ENCODE peak calls at places on chromosome 3, in eight cellular contexts. One of them, this sample, is unnamed.
A peak's percentile ranks its signal among the peaks of the same experiment; 100 is the strongest.

GRCh38 chr3:53581671-53582070 is 87.3 kb downstream of the CACNA1D start:
- DNase-seq in GM12878: no peak
- DNase-seq in SJSA1: no peak
- DNase-seq in mammary epithelial cell: peak; percentile 71
- DNase-seq in CD4-positive, alpha-beta memory T cell: no peak
- DNase-seq in IMR-90: peak; percentile 1
- DNase-seq in PC-3: no peak
- DNase-seq in CD4-positive, alpha-beta T cell: no peak
- DNase-seq in this sample: no peak

GRCh38 chr3:25047058-25047457 is 381.0 kb upstream of the RARB start:
- DNase-seq in GM12878: no peak
- DNase-seq in SJSA1: no peak
- DNase-seq in mammary epithelial cell: no peak
- DNase-seq in CD4-positive, alpha-beta memory T cell: no peak
- DNase-seq in IMR-90: no peak
- DNase-seq in PC-3: no peak
- DNase-seq in CD4-positive, alpha-beta T cell: no peak
- DNase-seq in this sample: no peak

GRCh38 chr3:190498293-190498692 is 15.6 kb upstream of the IL1RAP start:
- DNase-seq in GM12878: no peak
- DNase-seq in SJSA1: no peak
- DNase-seq in mammary epithelial cell: no peak
- DNase-seq in CD4-positive, alpha-beta memory T cell: no peak
- DNase-seq in IMR-90: no peak
- DNase-seq in PC-3: no peak
- DNase-seq in CD4-positive, alpha-beta T cell: no peak
- DNase-seq in this sample: no peak

GRCh38 chr3:13812039-13812438 is 67.8 kb downstream of the WNT7A start:
- DNase-seq in GM12878: no peak
- DNase-seq in SJSA1: no peak
- DNase-seq in mammary epithelial cell: no peak
- DNase-seq in CD4-positive, alpha-beta memory T cell: no peak
- DNase-seq in IMR-90: no peak
- DNase-seq in PC-3: no peak
- DNase-seq in CD4-positive, alpha-beta T cell: no peak
- DNase-seq in this sample: peak; percentile 70

GRCh38 chr3:171752329-171752728 is 58.0 kb downstream of the PLD1 start:
- DNase-seq in GM12878: no peak
- DNase-seq in SJSA1: no peak
- DNase-seq in mammary epithelial cell: no peak
- DNase-seq in CD4-positive, alpha-beta memory T cell: no peak
- DNase-seq in IMR-90: no peak
- DNase-seq in PC-3: no peak
- DNase-seq in CD4-positive, alpha-beta T cell: no peak
- DNase-seq in this sample: no peak

GRCh38 chr3:8822141-8822540 is 52.7 kb upstream of the OXTR start:
- DNase-seq in GM12878: no peak
- DNase-seq in SJSA1: no peak
- DNase-seq in mammary epithelial cell: peak; percentile 51
- DNase-seq in CD4-positive, alpha-beta memory T cell: no peak
- DNase-seq in IMR-90: peak; percentile 74
- DNase-seq in PC-3: peak; percentile 82
- DNase-seq in CD4-positive, alpha-beta T cell: no peak
- DNase-seq in this sample: no peak

GRCh38 chr3:129602309-129602708 is 4.2 kb downstream of the PLXND1 start:
- DNase-seq in GM12878: no peak
- DNase-seq in SJSA1: no peak
- DNase-seq in mammary epithelial cell: no peak
- DNase-seq in CD4-positive, alpha-beta memory T cell: no peak
- DNase-seq in IMR-90: no peak
- DNase-seq in PC-3: no peak
- DNase-seq in CD4-positive, alpha-beta T cell: no peak
- DNase-seq in this sample: no peak

GRCh38 chr3:54999159-54999558 is 71.3 kb upstream of the LRTM1 start:
- DNase-seq in GM12878: no peak
- DNase-seq in SJSA1: peak; percentile 51
- DNase-seq in mammary epithelial cell: peak; percentile 45
- DNase-seq in CD4-positive, alpha-beta memory T cell: no peak
- DNase-seq in IMR-90: peak; percentile 86
- DNase-seq in PC-3: peak; percentile 65
- DNase-seq in CD4-positive, alpha-beta T cell: no peak
- DNase-seq in this sample: no peak

GRCh38 chr3:45095916-45096526 is 50.2 kb downstream of the CDCP1 start:
- DNase-seq in GM12878: no peak
- DNase-seq in SJSA1: no peak
- DNase-seq in mammary epithelial cell: no peak
- DNase-seq in CD4-positive, alpha-beta memory T cell: no peak
- DNase-seq in IMR-90: no peak
- DNase-seq in PC-3: no peak
- DNase-seq in CD4-positive, alpha-beta T cell: no peak
- DNase-seq in this sample: no peak

GRCh38 chr3:48077835-48078234 is 61.6 kb upstream of the MAP4 start:
- DNase-seq in GM12878: no peak
- DNase-seq in SJSA1: no peak
- DNase-seq in mammary epithelial cell: peak; percentile 51
- DNase-seq in CD4-positive, alpha-beta memory T cell: no peak
- DNase-seq in IMR-90: peak; percentile 31
- DNase-seq in PC-3: peak; percentile 25
- DNase-seq in CD4-positive, alpha-beta T cell: no peak
- DNase-seq in this sample: no peak

GRCh38 chr3:4943553-4943952 is 35.7 kb upstream of the BHLHE40 start:
- DNase-seq in GM12878: no peak
- DNase-seq in SJSA1: no peak
- DNase-seq in mammary epithelial cell: no peak
- DNase-seq in CD4-positive, alpha-beta memory T cell: no peak
- DNase-seq in IMR-90: no peak
- DNase-seq in PC-3: peak; percentile 46
- DNase-seq in CD4-positive, alpha-beta T cell: no peak
- DNase-seq in this sample: no peak

GRCh38 chr3:159788291-159788690 is 200.3 kb upstream of the IL12A start:
- DNase-seq in GM12878: no peak
- DNase-seq in SJSA1: no peak
- DNase-seq in mammary epithelial cell: no peak
- DNase-seq in CD4-positive, alpha-beta memory T cell: no peak
- DNase-seq in IMR-90: no peak
- DNase-seq in PC-3: no peak
- DNase-seq in CD4-positive, alpha-beta T cell: no peak
- DNase-seq in this sample: no peak

GRCh38 chr3:171419457-171419856 is 40.7 kb downstream of the TNIK start:
- DNase-seq in GM12878: no peak
- DNase-seq in SJSA1: no peak
- DNase-seq in mammary epithelial cell: no peak
- DNase-seq in CD4-positive, alpha-beta memory T cell: no peak
- DNase-seq in IMR-90: no peak
- DNase-seq in PC-3: no peak
- DNase-seq in CD4-positive, alpha-beta T cell: no peak
- DNase-seq in this sample: peak; percentile 2

GRCh38 chr3:135091956-135092355 is 296.9 kb downstream of the EPHB1 start:
- DNase-seq in GM12878: no peak
- DNase-seq in SJSA1: no peak
- DNase-seq in mammary epithelial cell: no peak
- DNase-seq in CD4-positive, alpha-beta memory T cell: no peak
- DNase-seq in IMR-90: no peak
- DNase-seq in PC-3: no peak
- DNase-seq in CD4-positive, alpha-beta T cell: no peak
- DNase-seq in this sample: peak; percentile 24

GRCh38 chr3:41364736-41365135 is 165.4 kb downstream of the CTNNB1 start:
- DNase-seq in GM12878: no peak
- DNase-seq in SJSA1: no peak
- DNase-seq in mammary epithelial cell: no peak
- DNase-seq in CD4-positive, alpha-beta memory T cell: no peak
- DNase-seq in IMR-90: no peak
- DNase-seq in PC-3: no peak
- DNase-seq in CD4-positive, alpha-beta T cell: no peak
- DNase-seq in this sample: no peak

GRCh38 chr3:170180107-170180951 is 1.2 kb downstream of the PHC3 start:
- DNase-seq in GM12878: no peak
- DNase-seq in SJSA1: no peak
- DNase-seq in mammary epithelial cell: peak; percentile 35
- DNase-seq in CD4-positive, alpha-beta memory T cell: peak; percentile 48
- DNase-seq in IMR-90: peak; percentile 42
- DNase-seq in PC-3: peak; percentile 45
- DNase-seq in CD4-positive, alpha-beta T cell: no peak
- DNase-seq in this sample: no peak

GRCh38 chr3:112505907-112506306 is 6.6 kb upstream of the BTLA start:
- DNase-seq in GM12878: no peak
- DNase-seq in SJSA1: no peak
- DNase-seq in mammary epithelial cell: no peak
- DNase-seq in CD4-positive, alpha-beta memory T cell: no peak
- DNase-seq in IMR-90: no peak
- DNase-seq in PC-3: no peak
- DNase-seq in CD4-positive, alpha-beta T cell: no peak
- DNase-seq in this sample: no peak

DNA sequence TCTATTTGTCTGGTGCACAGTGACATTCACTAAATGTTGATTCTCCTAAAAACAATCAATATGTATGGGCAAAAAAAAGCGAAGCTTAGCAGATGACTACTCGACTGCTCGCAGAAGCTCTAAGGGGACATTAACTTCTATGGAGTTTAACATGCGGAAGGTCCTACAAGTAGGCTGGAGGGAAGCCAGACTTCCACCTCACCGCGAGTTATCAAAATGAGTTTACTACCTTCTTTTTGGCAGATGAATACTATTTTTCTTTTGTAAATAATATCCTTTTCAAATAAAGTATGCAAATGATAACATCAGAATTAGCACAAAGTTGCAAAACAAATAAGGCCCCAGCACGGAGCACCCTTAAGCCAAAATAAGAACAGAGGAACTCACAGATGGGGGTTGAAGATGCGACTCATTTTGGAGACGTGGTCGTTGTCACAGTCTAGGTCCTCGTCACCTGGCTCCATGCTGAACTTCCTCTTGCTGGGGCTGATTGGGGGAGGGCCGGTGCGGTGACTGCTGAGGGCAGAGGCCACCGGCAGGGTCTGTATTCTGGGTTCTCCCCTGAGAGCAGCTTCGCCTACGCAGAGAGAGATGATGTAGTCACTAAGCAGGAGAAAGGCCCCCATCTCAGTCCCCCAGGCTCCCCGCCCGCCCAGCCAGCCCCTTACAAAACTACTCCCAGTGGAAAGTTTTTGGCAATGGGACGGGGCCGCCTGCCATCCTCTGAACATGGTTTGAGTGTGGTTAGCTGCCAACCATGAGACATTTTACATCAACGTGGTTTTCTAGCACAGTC is 42.1 kb downstream of the VGLL4 start:
- DNase-seq in GM12878: peak; percentile 47
- DNase-seq in SJSA1: no peak
- DNase-seq in mammary epithelial cell: no peak
- DNase-seq in CD4-positive, alpha-beta memory T cell: no peak
- DNase-seq in IMR-90: peak; percentile 39
- DNase-seq in PC-3: peak; percentile 51
- DNase-seq in CD4-positive, alpha-beta T cell: no peak
- DNase-seq in this sample: no peak
- H3K27ac ChIP-seq in GM12878: peak overlapping the region; percentile 56
- H3K27ac ChIP-seq in SJSA1: peak overlapping the region; percentile 63
- H3K27ac ChIP-seq in mammary epithelial cell: no peak overlapping the region
- H3K27ac ChIP-seq in CD4-positive, alpha-beta memory T cell: no peak overlapping the region
- H3K27ac ChIP-seq in IMR-90: peak overlapping the region; percentile 88
- H3K27ac ChIP-seq in PC-3: peak overlapping the region; percentile 88
- H3K27ac ChIP-seq in CD4-positive, alpha-beta T cell: no peak overlapping the region
- H3K27ac ChIP-seq in this sample: no peak overlapping the region

GRCh38 chr3:147379651-147380050 is 26.7 kb downstream of the ZIC4 start:
- DNase-seq in GM12878: no peak
- DNase-seq in SJSA1: no peak
- DNase-seq in mammary epithelial cell: no peak
- DNase-seq in CD4-positive, alpha-beta memory T cell: no peak
- DNase-seq in IMR-90: no peak
- DNase-seq in PC-3: no peak
- DNase-seq in CD4-positive, alpha-beta T cell: no peak
- DNase-seq in this sample: no peak
- H3K27ac ChIP-seq in GM12878: no peak overlapping the region
- H3K27ac ChIP-seq in SJSA1: no peak overlapping the region
- H3K27ac ChIP-seq in mammary epithelial cell: no peak overlapping the region
- H3K27ac ChIP-seq in CD4-positive, alpha-beta memory T cell: no peak overlapping the region
- H3K27ac ChIP-seq in IMR-90: no peak overlapping the region
- H3K27ac ChIP-seq in PC-3: no peak overlapping the region
- H3K27ac ChIP-seq in CD4-positive, alpha-beta T cell: no peak overlapping the region
- H3K27ac ChIP-seq in this sample: no peak overlapping the region

DNA sequence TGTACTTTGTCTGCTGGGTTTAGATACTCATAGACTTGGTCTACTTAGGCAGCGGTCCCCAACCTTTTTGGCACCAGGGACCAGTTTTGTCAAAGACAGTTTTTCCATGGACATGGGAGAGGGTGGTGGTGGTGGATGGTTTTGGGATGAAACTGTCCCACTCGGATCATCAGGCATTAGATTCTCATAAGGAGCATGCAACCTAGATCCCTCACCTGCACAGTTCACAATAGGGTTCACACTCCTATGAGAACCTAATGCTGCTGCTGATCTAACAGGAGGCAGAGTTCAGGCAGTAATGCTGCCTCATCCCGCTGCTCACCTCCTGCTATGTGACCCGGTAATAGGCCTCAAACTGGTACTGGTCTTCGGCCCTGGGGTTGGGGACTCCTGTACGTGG is 45.3 kb downstream of the CMSS1 start:
- DNase-seq in GM12878: no peak
- DNase-seq in SJSA1: no peak
- DNase-seq in mammary epithelial cell: no peak
- DNase-seq in CD4-positive, alpha-beta memory T cell: no peak
- DNase-seq in IMR-90: no peak
- DNase-seq in PC-3: no peak
- DNase-seq in CD4-positive, alpha-beta T cell: no peak
- DNase-seq in this sample: no peak
- H3K27ac ChIP-seq in GM12878: no peak overlapping the region
- H3K27ac ChIP-seq in SJSA1: peak overlapping the region; percentile 66
- H3K27ac ChIP-seq in mammary epithelial cell: no peak overlapping the region
- H3K27ac ChIP-seq in CD4-positive, alpha-beta memory T cell: no peak overlapping the region
- H3K27ac ChIP-seq in IMR-90: peak overlapping the region; percentile 38
- H3K27ac ChIP-seq in PC-3: peak overlapping the region; percentile 45
- H3K27ac ChIP-seq in CD4-positive, alpha-beta T cell: no peak overlapping the region
- H3K27ac ChIP-seq in this sample: no peak overlapping the region

GRCh38 chr3:51944541-51945021 is 2.4 kb downstream of the PARP3 start:
- DNase-seq in GM12878: no peak
- DNase-seq in SJSA1: no peak
- DNase-seq in mammary epithelial cell: no peak
- DNase-seq in CD4-positive, alpha-beta memory T cell: no peak
- DNase-seq in IMR-90: no peak
- DNase-seq in PC-3: no peak
- DNase-seq in CD4-positive, alpha-beta T cell: no peak
- DNase-seq in this sample: no peak

GRCh38 chr3:51942603-51943450 is 664 bp downstream of the PARP3 start:
- DNase-seq in GM12878: peak; percentile 23
- DNase-seq in SJSA1: peak; percentile 74
- DNase-seq in mammary epithelial cell: peak; percentile 48
- DNase-seq in CD4-positive, alpha-beta memory T cell: peak; percentile 48
- DNase-seq in IMR-90: peak; percentile 52
- DNase-seq in PC-3: peak; percentile 70
- DNase-seq in CD4-positive, alpha-beta T cell: peak; percentile 29
- DNase-seq in this sample: no peak

GRCh38 chr3:51945031-51945840 is 3.1 kb downstream of the PARP3 start:
- DNase-seq in GM12878: no peak
- DNase-seq in SJSA1: no peak
- DNase-seq in mammary epithelial cell: no peak
- DNase-seq in CD4-positive, alpha-beta memory T cell: no peak
- DNase-seq in IMR-90: no peak
- DNase-seq in PC-3: no peak
- DNase-seq in CD4-positive, alpha-beta T cell: no peak
- DNase-seq in this sample: no peak

GRCh38 chr3:51941798-51942602 is at the start of the genes PARP3 and RRP9:
- DNase-seq in GM12878: peak; percentile 99
- DNase-seq in SJSA1: peak; percentile 99
- DNase-seq in mammary epithelial cell: peak; percentile 100
- DNase-seq in CD4-positive, alpha-beta memory T cell: peak; percentile 100
- DNase-seq in IMR-90: peak; percentile 100
- DNase-seq in PC-3: peak; percentile 100
- DNase-seq in CD4-positive, alpha-beta T cell: peak; percentile 97
- DNase-seq in this sample: peak; percentile 99

GRCh38 chr3:51943451-51944391 is 1.6 kb downstream of the PARP3 start:
- DNase-seq in GM12878: no peak
- DNase-seq in SJSA1: peak; percentile 37
- DNase-seq in mammary epithelial cell: no peak
- DNase-seq in CD4-positive, alpha-beta memory T cell: no peak
- DNase-seq in IMR-90: no peak
- DNase-seq in PC-3: no peak
- DNase-seq in CD4-positive, alpha-beta T cell: no peak
- DNase-seq in this sample: no peak
- H3K27ac ChIP-seq in GM12878: peak overlapping the region; percentile 98
- H3K27ac ChIP-seq in SJSA1: peak overlapping the region; percentile 87
- H3K27ac ChIP-seq in mammary epithelial cell: no peak overlapping the region
- H3K27ac ChIP-seq in CD4-positive, alpha-beta memory T cell: no peak overlapping the region
- H3K27ac ChIP-seq in IMR-90: peak overlapping the region; percentile 79
- H3K27ac ChIP-seq in PC-3: peak overlapping the region; percentile 81
- H3K27ac ChIP-seq in CD4-positive, alpha-beta T cell: no peak overlapping the region
- H3K27ac ChIP-seq in this sample: peak overlapping the region; percentile 97

This sample was measured in substantia nigra.